ENCODE peak calls at places on chromosomes 3 and 15, in ten cellular contexts. F, J, O, S, E, X, N, U, C and T are unnamed samples.

GRCh38 chr15:74205593-74205969 is 3.0 kb upstream of the STRA6 start:
- DNase-seq in F (no peak), J (no peak), O (no peak), S (no peak), E (no peak), X (no peak), N (no peak), U (no peak), C (no peak), T (no peak)

GRCh38 chr15:44796508-44796907 is 60.2 kb downstream of the TRIM69 start:
- DNase-seq in F (no peak), J (no peak), O (no peak), S (no peak), E (no peak), X (no peak), N (no peak), U (no peak), C (no peak), T (no peak)

GRCh38 chr3:8593022-8593817 is 51.4 kb downstream of the SSUH2 start:
- DNase-seq in F (no peak), J (no peak), O (no peak), S (no peak), E (no peak), X (no peak), N (no peak), U (no peak), C (no peak), T (no peak)

GRCh38 chr3:95348879-95349278 is 1286.0 kb downstream of the NSUN3 start:
- DNase-seq in F (no peak), J (no peak), O (no peak), S (no peak), E (no peak), X (no peak), N (no peak), U (no peak), C (no peak), T (no peak)

GRCh38 chr15:49088996-49089395 is 42.8 kb upstream of the SECISBP2L start:
- DNase-seq in F (no peak), J (no peak), O (no peak), S (peak; percentile 60), E (no peak), X (no peak), N (no peak), U (no peak), C (no peak), T (no peak)

GRCh38 chr3:180646187-180646790 is 33.0 kb downstream of the CCDC39 start:
- DNase-seq in F (peak; percentile 2), J (no peak), O (no peak), S (no peak), E (no peak), X (no peak), N (no peak), U (no peak), C (no peak), T (no peak)

GRCh38 chr3:169660709-169661566 is 2.6 kb downstream of the MECOM start:
- DNase-seq in F (peak; percentile 50), J (no peak), O (no peak), S (no peak), E (peak; percentile 5), X (no peak), N (peak; percentile 21), U (no peak), C (no peak), T (peak; percentile 13)

GRCh38 chr15:60554494-60554893 is 75.6 kb upstream of the ICE2 start:
- DNase-seq in F (no peak), J (no peak), O (no peak), S (no peak), E (no peak), X (no peak), N (no peak), U (no peak), C (no peak), T (no peak)